ENCODE peak calls at places on chromosome 6, in nine cellular contexts. One of them, this sample, is unnamed.

GRCh38 chr6:28682542-28682941 is 156.9 kb downstream of the GPX5 start:
- DNase-seq in CD4-positive, alpha-beta T cell: no peak
- DNase-seq in heart left ventricle: no peak
- DNase-seq in naive thymus-derived CD4-positive, alpha-beta T cell: no peak
- DNase-seq in A549: no peak
- DNase-seq in body of pancreas: no peak
- DNase-seq in psoas muscle: no peak
- DNase-seq in MM.1S: no peak
- DNase-seq in PC-9: no peak
- DNase-seq in this sample: no peak

GRCh38 chr6:31420546-31420945 is 17.2 kb downstream of the MICA start:
- DNase-seq in body of pancreas: no peak
- DNase-seq in CD4-positive, alpha-beta T cell: no peak
- DNase-seq in A549: no peak
- DNase-seq in psoas muscle: no peak
- DNase-seq in PC-9: no peak
- DNase-seq in heart left ventricle: no peak
- DNase-seq in MM.1S: no peak
- DNase-seq in naive thymus-derived CD4-positive, alpha-beta T cell: no peak
- DNase-seq in this sample: no peak

GRCh38 chr6:33584700-33585402 is 4.8 kb upstream of the BAK1 start:
- DNase-seq in A549: no peak
- DNase-seq in psoas muscle: no peak
- DNase-seq in CD4-positive, alpha-beta T cell: no peak
- DNase-seq in heart left ventricle: no peak
- DNase-seq in PC-9: no peak
- DNase-seq in naive thymus-derived CD4-positive, alpha-beta T cell: no peak
- DNase-seq in MM.1S: no peak
- DNase-seq in body of pancreas: no peak
- DNase-seq in this sample: no peak

GRCh38 chr6:144683216-144684070 is 398.3 kb downstream of the UTRN start:
- DNase-seq in psoas muscle: no peak
- DNase-seq in A549: no peak
- DNase-seq in body of pancreas: no peak
- DNase-seq in MM.1S: no peak
- DNase-seq in heart left ventricle: no peak
- DNase-seq in PC-9: no peak
- DNase-seq in naive thymus-derived CD4-positive, alpha-beta T cell: no peak
- DNase-seq in CD4-positive, alpha-beta T cell: no peak
- DNase-seq in this sample: no peak

GRCh38 chr6:85273870-85274269 is 176.0 kb upstream of the NT5E start:
- DNase-seq in psoas muscle: no peak
- DNase-seq in naive thymus-derived CD4-positive, alpha-beta T cell: no peak
- DNase-seq in MM.1S: no peak
- DNase-seq in A549: no peak
- DNase-seq in PC-9: no peak
- DNase-seq in heart left ventricle: no peak
- DNase-seq in body of pancreas: no peak
- DNase-seq in CD4-positive, alpha-beta T cell: no peak
- DNase-seq in this sample: no peak

GRCh38 chr6:114747995-114748625 is 405.3 kb upstream of the HS3ST5 start:
- DNase-seq in CD4-positive, alpha-beta T cell: no peak
- DNase-seq in naive thymus-derived CD4-positive, alpha-beta T cell: no peak
- DNase-seq in PC-9: peak; percentile 43
- DNase-seq in psoas muscle: no peak
- DNase-seq in body of pancreas: peak; percentile 65
- DNase-seq in MM.1S: peak; percentile 48
- DNase-seq in A549: no peak
- DNase-seq in heart left ventricle: peak; percentile 25
- DNase-seq in this sample: no peak

GRCh38 chr6:15511248-15512125 is 151.3 kb downstream of the DTNBP1 start:
- DNase-seq in MM.1S: no peak
- DNase-seq in body of pancreas: no peak
- DNase-seq in A549: no peak
- DNase-seq in heart left ventricle: peak; percentile 89
- DNase-seq in psoas muscle: peak; percentile 82
- DNase-seq in CD4-positive, alpha-beta T cell: no peak
- DNase-seq in PC-9: no peak
- DNase-seq in naive thymus-derived CD4-positive, alpha-beta T cell: no peak
- DNase-seq in this sample: no peak

GRCh38 chr6:6793388-6794250 is 205.1 kb downstream of the LY86 start:
- DNase-seq in heart left ventricle: no peak
- DNase-seq in naive thymus-derived CD4-positive, alpha-beta T cell: no peak
- DNase-seq in body of pancreas: no peak
- DNase-seq in psoas muscle: no peak
- DNase-seq in A549: no peak
- DNase-seq in PC-9: no peak
- DNase-seq in MM.1S: no peak
- DNase-seq in CD4-positive, alpha-beta T cell: no peak
- DNase-seq in this sample: no peak

GRCh38 chr6:25311251-25311910 is 32.2 kb downstream of the CARMIL1 start:
- DNase-seq in CD4-positive, alpha-beta T cell: no peak
- DNase-seq in naive thymus-derived CD4-positive, alpha-beta T cell: no peak
- DNase-seq in MM.1S: no peak
- DNase-seq in A549: peak; percentile 10
- DNase-seq in heart left ventricle: no peak
- DNase-seq in body of pancreas: no peak
- DNase-seq in psoas muscle: no peak
- DNase-seq in PC-9: peak; percentile 59
- DNase-seq in this sample: no peak

GRCh38 chr6:3227363-3228045 is at the start of gene TUBB2B:
- DNase-seq in heart left ventricle: peak; percentile 43
- DNase-seq in CD4-positive, alpha-beta T cell: no peak
- DNase-seq in body of pancreas: no peak
- DNase-seq in A549: no peak
- DNase-seq in naive thymus-derived CD4-positive, alpha-beta T cell: no peak
- DNase-seq in MM.1S: no peak
- DNase-seq in PC-9: no peak
- DNase-seq in psoas muscle: peak; percentile 36
- DNase-seq in this sample: no peak

GRCh38 chr6:4814212-4814611 is 38.0 kb downstream of the CDYL start:
- DNase-seq in psoas muscle: no peak
- DNase-seq in MM.1S: peak; percentile 51
- DNase-seq in body of pancreas: no peak
- DNase-seq in heart left ventricle: no peak
- DNase-seq in naive thymus-derived CD4-positive, alpha-beta T cell: no peak
- DNase-seq in A549: no peak
- DNase-seq in CD4-positive, alpha-beta T cell: no peak
- DNase-seq in PC-9: no peak
- DNase-seq in this sample: no peak

GRCh38 chr6:4815584-4815983 is 39.4 kb downstream of the CDYL start:
- DNase-seq in psoas muscle: no peak
- DNase-seq in CD4-positive, alpha-beta T cell: no peak
- DNase-seq in heart left ventricle: no peak
- DNase-seq in MM.1S: no peak
- DNase-seq in naive thymus-derived CD4-positive, alpha-beta T cell: no peak
- DNase-seq in body of pancreas: no peak
- DNase-seq in PC-9: no peak
- DNase-seq in A549: no peak
- DNase-seq in this sample: no peak

GRCh38 chr6:4812068-4812467 is 35.9 kb downstream of the CDYL start:
- DNase-seq in PC-9: no peak
- DNase-seq in heart left ventricle: no peak
- DNase-seq in CD4-positive, alpha-beta T cell: no peak
- DNase-seq in psoas muscle: no peak
- DNase-seq in A549: no peak
- DNase-seq in naive thymus-derived CD4-positive, alpha-beta T cell: no peak
- DNase-seq in MM.1S: no peak
- DNase-seq in body of pancreas: no peak
- DNase-seq in this sample: no peak

GRCh38 chr6:4809999-4810918 is 34.1 kb downstream of the CDYL start:
- DNase-seq in body of pancreas: no peak
- DNase-seq in CD4-positive, alpha-beta T cell: no peak
- DNase-seq in psoas muscle: no peak
- DNase-seq in naive thymus-derived CD4-positive, alpha-beta T cell: no peak
- DNase-seq in MM.1S: no peak
- DNase-seq in PC-9: peak; percentile 61
- DNase-seq in A549: no peak
- DNase-seq in heart left ventricle: no peak
- DNase-seq in this sample: no peak

DNA sequence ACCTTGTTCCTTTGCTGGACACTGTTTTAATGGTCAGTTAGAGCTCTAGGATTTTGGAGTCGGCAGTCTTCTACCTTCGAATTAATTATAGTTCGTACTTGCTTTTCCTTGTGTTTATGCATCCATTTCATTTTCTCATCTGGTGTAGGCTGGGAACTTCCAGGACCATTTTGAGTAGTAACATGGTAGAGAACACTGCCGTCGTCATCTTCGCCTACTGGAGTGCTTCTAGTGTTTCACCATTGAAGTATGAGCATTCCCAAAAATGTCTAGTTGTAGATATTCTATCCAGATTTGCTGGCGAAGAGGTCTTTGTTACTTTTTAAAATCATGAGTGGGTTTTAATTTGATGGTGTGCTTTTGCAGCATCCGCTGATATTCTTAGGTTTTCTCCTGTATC is 36.9 kb downstream of the CDYL start:
- DNase-seq in PC-9: no peak
- DNase-seq in A549: no peak
- DNase-seq in psoas muscle: no peak
- DNase-seq in MM.1S: no peak
- DNase-seq in heart left ventricle: no peak
- DNase-seq in CD4-positive, alpha-beta T cell: no peak
- DNase-seq in body of pancreas: no peak
- DNase-seq in naive thymus-derived CD4-positive, alpha-beta T cell: no peak
- DNase-seq in this sample: no peak
- H3K9me3 ChIP-seq in PC-9: no peaks in the 10 kb centered on the region
- H3K9me3 ChIP-seq in A549: no peaks in the 10 kb centered on the region
- H3K9me3 ChIP-seq in psoas muscle: no peaks in the 10 kb centered on the region
- H3K9me3 ChIP-seq in MM.1S: no peaks in the 10 kb centered on the region
- H3K9me3 ChIP-seq in heart left ventricle: no peaks in the 10 kb centered on the region
- H3K9me3 ChIP-seq in CD4-positive, alpha-beta T cell: no peaks in the 10 kb centered on the region
- H3K9me3 ChIP-seq in body of pancreas: no peaks in the 10 kb centered on the region
- H3K9me3 ChIP-seq in naive thymus-derived CD4-positive, alpha-beta T cell: no peaks in the 10 kb centered on the region
- H3K9me3 ChIP-seq in this sample: no peaks in the 10 kb centered on the region

GRCh38 chr6:170007468-170008240 is 256.2 kb downstream of the ERMARD start:
- DNase-seq in A549: no peak
- DNase-seq in CD4-positive, alpha-beta T cell: no peak
- DNase-seq in MM.1S: no peak
- DNase-seq in naive thymus-derived CD4-positive, alpha-beta T cell: no peak
- DNase-seq in heart left ventricle: no peak
- DNase-seq in psoas muscle: no peak
- DNase-seq in body of pancreas: no peak
- DNase-seq in PC-9: no peak
- DNase-seq in this sample: no peak
- H3K9me3 ChIP-seq in A549: no peaks in the 10 kb centered on the region
- H3K9me3 ChIP-seq in CD4-positive, alpha-beta T cell: peaks cover 16% of the 10 kb centered on the region
- H3K9me3 ChIP-seq in MM.1S: no peaks in the 10 kb centered on the region
- H3K9me3 ChIP-seq in naive thymus-derived CD4-positive, alpha-beta T cell: peaks cover 19% of the 10 kb centered on the region
- H3K9me3 ChIP-seq in heart left ventricle: no peaks in the 10 kb centered on the region
- H3K9me3 ChIP-seq in psoas muscle: peaks cover 4% of the 10 kb centered on the region
- H3K9me3 ChIP-seq in body of pancreas: peaks cover 12% of the 10 kb centered on the region
- H3K9me3 ChIP-seq in PC-9: no peaks in the 10 kb centered on the region
- H3K9me3 ChIP-seq in this sample: no peaks in the 10 kb centered on the region

GRCh38 chr6:118146584-118146983 is 239.5 kb downstream of the SLC35F1 start:
- DNase-seq in psoas muscle: no peak
- DNase-seq in naive thymus-derived CD4-positive, alpha-beta T cell: no peak
- DNase-seq in PC-9: no peak
- DNase-seq in heart left ventricle: no peak
- DNase-seq in CD4-positive, alpha-beta T cell: no peak
- DNase-seq in A549: no peak
- DNase-seq in MM.1S: no peak
- DNase-seq in body of pancreas: no peak
- DNase-seq in this sample: no peak
- H3K9me3 ChIP-seq in psoas muscle: no peaks in the 10 kb centered on the region
- H3K9me3 ChIP-seq in naive thymus-derived CD4-positive, alpha-beta T cell: no peaks in the 10 kb centered on the region
- H3K9me3 ChIP-seq in PC-9: peaks cover 2% of the 10 kb centered on the region
- H3K9me3 ChIP-seq in heart left ventricle: no peaks in the 10 kb centered on the region
- H3K9me3 ChIP-seq in CD4-positive, alpha-beta T cell: no peaks in the 10 kb centered on the region
- H3K9me3 ChIP-seq in A549: no peaks in the 10 kb centered on the region
- H3K9me3 ChIP-seq in MM.1S: no peaks in the 10 kb centered on the region
- H3K9me3 ChIP-seq in body of pancreas: no peaks in the 10 kb centered on the region
- H3K9me3 ChIP-seq in this sample: no peaks in the 10 kb centered on the region

GRCh38 chr6:136037246-136037884 is 185.9 kb downstream of the PDE7B start:
- DNase-seq in PC-9: no peak
- DNase-seq in MM.1S: no peak
- DNase-seq in A549: no peak
- DNase-seq in body of pancreas: no peak
- DNase-seq in heart left ventricle: peak; percentile 36
- DNase-seq in CD4-positive, alpha-beta T cell: no peak
- DNase-seq in naive thymus-derived CD4-positive, alpha-beta T cell: peak; percentile 15
- DNase-seq in psoas muscle: no peak
- DNase-seq in this sample: no peak
- H3K9me3 ChIP-seq in PC-9: no peaks in the 10 kb centered on the region
- H3K9me3 ChIP-seq in MM.1S: no peaks in the 10 kb centered on the region
- H3K9me3 ChIP-seq in A549: no peaks in the 10 kb centered on the region
- H3K9me3 ChIP-seq in body of pancreas: no peaks in the 10 kb centered on the region
- H3K9me3 ChIP-seq in heart left ventricle: no peaks in the 10 kb centered on the region
- H3K9me3 ChIP-seq in CD4-positive, alpha-beta T cell: no peaks in the 10 kb centered on the region
- H3K9me3 ChIP-seq in naive thymus-derived CD4-positive, alpha-beta T cell: no peaks in the 10 kb centered on the region
- H3K9me3 ChIP-seq in psoas muscle: no peaks in the 10 kb centered on the region
- H3K9me3 ChIP-seq in this sample: no peaks in the 10 kb centered on the region

GRCh38 chr6:131009790-131010189 is 53.3 kb downstream of the EPB41L2 start:
- DNase-seq in CD4-positive, alpha-beta T cell: no peak
- DNase-seq in MM.1S: no peak
- DNase-seq in PC-9: no peak
- DNase-seq in A549: no peak
- DNase-seq in naive thymus-derived CD4-positive, alpha-beta T cell: no peak
- DNase-seq in psoas muscle: no peak
- DNase-seq in body of pancreas: no peak
- DNase-seq in heart left ventricle: no peak
- DNase-seq in this sample: no peak
- H3K9me3 ChIP-seq in CD4-positive, alpha-beta T cell: peaks cover 18% of the 10 kb centered on the region
- H3K9me3 ChIP-seq in MM.1S: no peaks in the 10 kb centered on the region
- H3K9me3 ChIP-seq in PC-9: peaks cover 17% of the 10 kb centered on the region
- H3K9me3 ChIP-seq in A549: peaks cover 26% of the 10 kb centered on the region
- H3K9me3 ChIP-seq in naive thymus-derived CD4-positive, alpha-beta T cell: peaks cover 6% of the 10 kb centered on the region
- H3K9me3 ChIP-seq in psoas muscle: no peaks in the 10 kb centered on the region
- H3K9me3 ChIP-seq in body of pancreas: peaks cover 18% of the 10 kb centered on the region
- H3K9me3 ChIP-seq in heart left ventricle: no peaks in the 10 kb centered on the region
- H3K9me3 ChIP-seq in this sample: peaks cover 4% of the 10 kb centered on the region

GRCh38 chr6:308768-309167 is 16.5 kb downstream of the DUSP22 start:
- DNase-seq in heart left ventricle: no peak
- DNase-seq in A549: no peak
- DNase-seq in MM.1S: no peak
- DNase-seq in naive thymus-derived CD4-positive, alpha-beta T cell: no peak
- DNase-seq in body of pancreas: no peak
- DNase-seq in CD4-positive, alpha-beta T cell: no peak
- DNase-seq in psoas muscle: no peak
- DNase-seq in PC-9: no peak
- DNase-seq in this sample: no peak

GRCh38 chr6:307874-308273 is 15.6 kb downstream of the DUSP22 start:
- DNase-seq in body of pancreas: no peak
- DNase-seq in naive thymus-derived CD4-positive, alpha-beta T cell: no peak
- DNase-seq in A549: no peak
- DNase-seq in psoas muscle: no peak
- DNase-seq in PC-9: no peak
- DNase-seq in CD4-positive, alpha-beta T cell: no peak
- DNase-seq in MM.1S: no peak
- DNase-seq in heart left ventricle: no peak
- DNase-seq in this sample: no peak

GRCh38 chr6:309947-310346 is 17.7 kb downstream of the DUSP22 start:
- DNase-seq in heart left ventricle: no peak
- DNase-seq in naive thymus-derived CD4-positive, alpha-beta T cell: no peak
- DNase-seq in CD4-positive, alpha-beta T cell: no peak
- DNase-seq in psoas muscle: no peak
- DNase-seq in A549: no peak
- DNase-seq in MM.1S: no peak
- DNase-seq in PC-9: no peak
- DNase-seq in body of pancreas: peak; percentile 5
- DNase-seq in this sample: no peak

GRCh38 chr6:307065-307814 is 15.0 kb downstream of the DUSP22 start:
- DNase-seq in PC-9: no peak
- DNase-seq in CD4-positive, alpha-beta T cell: no peak
- DNase-seq in MM.1S: no peak
- DNase-seq in naive thymus-derived CD4-positive, alpha-beta T cell: no peak
- DNase-seq in body of pancreas: no peak
- DNase-seq in A549: no peak
- DNase-seq in psoas muscle: no peak
- DNase-seq in heart left ventricle: peak; percentile 66
- DNase-seq in this sample: no peak

GRCh38 chr6:308307-308706 is 16.0 kb downstream of the DUSP22 start:
- DNase-seq in A549: no peak
- DNase-seq in CD4-positive, alpha-beta T cell: no peak
- DNase-seq in heart left ventricle: no peak
- DNase-seq in MM.1S: no peak
- DNase-seq in psoas muscle: no peak
- DNase-seq in body of pancreas: no peak
- DNase-seq in PC-9: no peak
- DNase-seq in naive thymus-derived CD4-positive, alpha-beta T cell: no peak
- DNase-seq in this sample: no peak
- H3K9me3 ChIP-seq in A549: no peaks in the 10 kb centered on the region
- H3K9me3 ChIP-seq in CD4-positive, alpha-beta T cell: no peaks in the 10 kb centered on the region
- H3K9me3 ChIP-seq in heart left ventricle: no peaks in the 10 kb centered on the region
- H3K9me3 ChIP-seq in MM.1S: no peaks in the 10 kb centered on the region
- H3K9me3 ChIP-seq in psoas muscle: no peaks in the 10 kb centered on the region
- H3K9me3 ChIP-seq in body of pancreas: no peaks in the 10 kb centered on the region
- H3K9me3 ChIP-seq in PC-9: no peaks in the 10 kb centered on the region
- H3K9me3 ChIP-seq in naive thymus-derived CD4-positive, alpha-beta T cell: no peaks in the 10 kb centered on the region
- H3K9me3 ChIP-seq in this sample: no peaks in the 10 kb centered on the region